ENCODE peak calls at places on chromosomes 13 and 19, in four cellular contexts. P is colonic mucosa, X is endodermal cell, U is PC-9. Z is an unnamed sample.

GRCh38 chr13:32791545-32792172 is 205.4 kb downstream of the PDS5B start:
- DNase-seq in P (no peak), X (no peak), U (peak), Z (peak)

GRCh38 chr13:19382111-19382510 is 179.2 kb downstream of the TPTE2 start:
- DNase-seq in X (no peak), U (no peak), P (no peak), Z (no peak)

GRCh38 chr19:38335949-38336637 is 463 bp downstream of the CATSPERG start:
- DNase-seq in P (peak), X (peak), U (peak), Z (peak)

GRCh38 chr13:36673838-36674326 is at the start of gene SERTM1:
- DNase-seq in X (peak), P (no peak), U (no peak), Z (no peak)

GRCh38 chr13:56975647-56976046 is 165.1 kb upstream of the PRR20A start:
- DNase-seq in X (no peak), U (no peak), P (no peak), Z (no peak)

GRCh38 chr13:72062566-72062965 is 195.6 kb upstream of the DACH1 start:
- DNase-seq in P (peak), X (peak), U (no peak), Z (no peak)

GRCh38 chr19:33156354-33156753 is 24.4 kb downstream of the WDR88 start:
- DNase-seq in P (no peak), U (no peak), X (peak), Z (peak)

GRCh38 chr19:38615007-38615581 is 2.7 kb downstream of the MAP4K1 start:
- DNase-seq in U (no peak), X (no peak), P (no peak), Z (no peak)

GRCh38 chr13:37414667-37415066 is 183.9 kb downstream of the POSTN start:
- DNase-seq in U (no peak), P (no peak), X (peak), Z (no peak)

GRCh38 chr19:45677351-45678230 is 9.6 kb downstream of the GIPR start:
- DNase-seq in U (peak), P (peak), X (peak), Z (peak)
- H3K4me3 ChIP-seq in U (peak), P (peak), X (peak), Z (peak)

DNA sequence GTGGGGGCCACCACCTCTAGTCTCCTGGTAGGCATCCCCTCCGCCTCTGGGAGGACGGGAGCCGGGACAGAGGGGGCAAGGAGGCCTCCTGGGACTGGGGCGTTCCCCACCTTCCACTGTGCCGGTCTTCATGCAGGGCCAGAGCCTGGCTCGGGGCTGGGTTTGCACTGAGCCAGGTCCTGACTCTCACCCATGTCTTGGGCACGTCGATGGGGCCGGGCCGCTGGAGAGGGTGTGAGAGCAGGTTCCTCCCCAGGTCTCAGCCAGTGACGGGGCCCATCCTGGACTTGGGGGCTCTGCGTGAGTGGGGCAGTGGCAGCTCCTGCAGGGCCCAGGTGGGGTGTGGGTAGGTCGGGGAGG is 26.6 kb downstream of the ATP11A start:
- DNase-seq in U (no peak), X (peak), P (no peak), Z (no peak)
- H3K4me3 ChIP-seq in U (no peak), X (no peak), P (no peak), Z (no peak)

GRCh38 chr19:15508035-15508710 is at the start of gene CYP4F22:
- DNase-seq in X (peak), P (no peak), U (no peak), Z (no peak)
- H3K4me3 ChIP-seq in X (no peak), P (peak), U (no peak), Z (no peak)

GRCh38 chr19:58388175-58388526 is 1.1 kb downstream of the RPS5 start:
- DNase-seq in U (no peak), P (no peak), X (no peak), Z (no peak)
- H3K4me3 ChIP-seq in U (peak), P (peak), X (peak), Z (peak)

GRCh38 chr13:97334690-97335089 is 99.3 kb upstream of the RAP2A start:
- DNase-seq in X (no peak), U (no peak), P (no peak), Z (no peak)
- H3K4me3 ChIP-seq in X (no peak), U (no peak), P (no peak), Z (no peak)

DNA sequence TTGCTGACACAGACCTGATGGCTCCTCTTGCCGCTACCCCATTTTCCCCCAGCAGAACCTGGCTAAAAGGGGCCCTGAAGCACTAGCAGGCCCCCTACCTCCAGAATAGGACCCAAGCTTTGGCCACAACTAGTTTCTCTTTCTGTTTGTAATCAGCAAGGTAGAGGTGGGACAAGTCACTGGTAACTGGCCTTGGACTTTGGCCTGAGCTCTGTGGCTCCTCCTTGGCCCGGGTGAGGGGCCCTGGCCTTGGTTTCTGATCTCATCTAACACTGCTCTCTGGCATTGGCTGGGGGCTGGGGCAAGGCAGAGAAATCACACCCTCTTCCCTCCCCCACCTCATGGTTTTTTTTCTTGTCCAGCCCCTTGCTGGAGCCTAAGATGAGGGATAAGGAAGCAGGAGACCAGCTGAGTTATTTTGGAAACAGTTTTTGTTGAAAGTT is 2.1 kb downstream of the CALM3 start:
- DNase-seq in P (peak), X (peak), U (no peak), Z (no peak)
- H3K4me3 ChIP-seq in P (peak), X (peak), U (no peak), Z (peak)

GRCh38 chr19:2170219-2170618 is 6.5 kb downstream of the DOT1L start:
- DNase-seq in U (no peak), P (no peak), X (no peak), Z (no peak)
- H3K4me3 ChIP-seq in U (no peak), P (no peak), X (no peak), Z (no peak)

GRCh38 chr19:50383307-50383851 is 768 bp upstream of the POLD1 start:
- DNase-seq in X (no peak), P (no peak), U (no peak), Z (no peak)
- H3K4me3 ChIP-seq in X (peak), P (peak), U (peak), Z (peak)

Z was measured in AG10803.